ENCODE peak calls at places on chromosome 7, in eight cellular contexts. F is naive thymus-derived CD8-positive, alpha-beta T cell; O is mesendoderm; Z is NCI-H510A treated with DMSO at 0.1 percent for 48 hours; B is nucleus accumbens; K is HS-5; I is activated CD8-positive, alpha-beta memory T cell treated with anti-CD3 and anti-CD28 coated beads, Interleukin-2, amount 50 U/mL, for 48 hours; M is right cardiac atrium. U is an unnamed sample.

GRCh38 chr7:100655908-100656674 is at the start of gene ACTL6B:
- DNase-seq in O (peak), F (peak), B (peak), I (peak), Z (peak), K (no peak), M (peak), U (peak)

GRCh38 chr7:156125841-156126730 is 313.8 kb upstream of the SHH start:
- DNase-seq in F (no peak), K (no peak), M (no peak), Z (no peak), O (peak), B (no peak), I (no peak), U (no peak)

GRCh38 chr7:26368542-26368941 is 76.9 kb downstream of the SNX10 start:
- DNase-seq in K (no peak), F (no peak), O (no peak), M (no peak), B (no peak), I (no peak), Z (peak), U (no peak)

GRCh38 chr7:24702674-24703235 is 54.5 kb downstream of the GSDME start:
- DNase-seq in Z (no peak), F (no peak), K (no peak), M (no peak), B (no peak), O (no peak), I (no peak), U (no peak)

GRCh38 chr7:118349604-118350003 is 125.1 kb downstream of the ANKRD7 start:
- DNase-seq in O (no peak), K (no peak), M (no peak), F (no peak), B (no peak), Z (no peak), I (no peak), U (no peak)

GRCh38 chr7:77326131-77326530 is 90.0 kb downstream of the GSAP start:
- DNase-seq in Z (no peak), K (no peak), M (no peak), I (no peak), B (no peak), O (no peak), F (no peak), U (no peak)

GRCh38 chr7:157796846-157797245 is 460.0 kb downstream of the DNAJB6 start:
- DNase-seq in Z (no peak), M (peak), I (no peak), B (no peak), O (no peak), K (no peak), F (no peak), U (no peak)

GRCh38 chr7:147756290-147756689 is 834.3 kb upstream of the C7orf33 start:
- DNase-seq in Z (peak), K (no peak), F (no peak), M (no peak), B (no peak), I (no peak), O (no peak), U (peak)

GRCh38 chr7:73717991-73718405 is 1.5 kb downstream of the STX1A start:
- DNase-seq in I (peak), O (no peak), M (peak), Z (no peak), F (peak), B (no peak), K (peak), U (no peak)

GRCh38 chr7:32047075-32047474 is 23.1 kb downstream of the PDE1C start:
- DNase-seq in I (no peak), K (no peak), O (no peak), Z (no peak), B (no peak), M (no peak), F (no peak), U (no peak)

GRCh38 chr7:73919694-73920375 is 58.9 kb downstream of the TMEM270 start:
- DNase-seq in I (no peak), Z (no peak), K (no peak), B (no peak), O (no peak), M (no peak), F (no peak), U (no peak)

GRCh38 chr7:151472644-151473380 is 32.9 kb upstream of the CRYGN start:
- DNase-seq in B (no peak), K (no peak), F (no peak), I (no peak), Z (no peak), O (no peak), M (no peak), U (no peak)

GRCh38 chr7:152760384-152761115 is 998 bp downstream of the ACTR3B start:
- DNase-seq in B (no peak), Z (no peak), M (no peak), I (no peak), F (peak), K (no peak), O (peak), U (no peak)

GRCh38 chr7:51601461-51601860 is 284.9 kb upstream of the COBL start:
- DNase-seq in F (no peak), O (no peak), B (no peak), I (no peak), Z (no peak), K (no peak), M (no peak), U (no peak)

GRCh38 chr7:25359471-25360059 is 131.3 kb upstream of the NPVF start:
- DNase-seq in M (no peak), I (no peak), Z (peak), O (peak), K (no peak), B (peak), F (no peak), U (no peak)

GRCh38 chr7:36079446-36080025 is 73.5 kb upstream of the EEPD1 start:
- DNase-seq in Z (no peak), M (no peak), F (no peak), O (no peak), B (no peak), I (no peak), K (no peak), U (no peak)

GRCh38 chr7:151176401-151176800 is 8.9 kb upstream of the GBX1 start:
- DNase-seq in Z (no peak), M (no peak), O (no peak), K (no peak), B (no peak), F (no peak), I (peak), U (no peak)

GRCh38 chr7:14973712-14974428 is 71.3 kb upstream of the DGKB start:
- DNase-seq in Z (no peak), M (no peak), K (no peak), B (no peak), O (no peak), I (no peak), F (no peak), U (no peak)

GRCh38 chr7:96308253-96308949 is 13.5 kb downstream of the SLC25A13 start:
- DNase-seq in F (no peak), B (no peak), O (peak), Z (no peak), M (no peak), I (no peak), K (no peak), U (no peak)

GRCh38 chr7:96400001-96400400 is 78.1 kb upstream of the SLC25A13 start:
- DNase-seq in K (no peak), B (no peak), M (no peak), Z (no peak), F (no peak), I (no peak), O (no peak), U (no peak)

GRCh38 chr7:5872326-5872725 is 8.3 kb upstream of the OCM start:
- DNase-seq in O (no peak), B (no peak), Z (peak), F (no peak), I (no peak), M (no peak), K (no peak), U (no peak)

GRCh38 chr7:140403878-140404564 is at the start of gene RAB19:
- DNase-seq in F (peak), K (no peak), O (peak), B (no peak), Z (peak), I (peak), M (no peak), U (no peak)

GRCh38 chr7:120165231-120165630 is 107.7 kb upstream of the KCND2 start:
- DNase-seq in B (no peak), K (no peak), O (no peak), M (no peak), Z (no peak), F (no peak), I (no peak), U (no peak)

GRCh38 chr7:22338411-22338810 is 18.5 kb downstream of the RAPGEF5 start:
- DNase-seq in K (no peak), F (no peak), O (peak), I (no peak), B (no peak), Z (no peak), M (no peak), U (no peak)

GRCh38 chr7:121001932-121002754 is 13.6 kb downstream of the CPED1 start:
- DNase-seq in F (no peak), K (no peak), O (no peak), B (no peak), Z (no peak), I (no peak), M (no peak), U (no peak)

GRCh38 chr7:47087866-47088265 is 494.0 kb downstream of the TNS3 start:
- DNase-seq in Z (no peak), O (no peak), K (peak), I (no peak), M (no peak), F (no peak), B (no peak), U (no peak)

GRCh38 chr7:95545007-95545615 is 51.2 kb downstream of the PDK4 start:
- DNase-seq in I (no peak), K (peak), M (no peak), B (no peak), F (no peak), Z (no peak), O (peak), U (no peak)

GRCh38 chr7:28868700-28869099 is 89.4 kb downstream of the TRIL start:
- DNase-seq in K (no peak), B (no peak), Z (no peak), I (no peak), F (no peak), O (no peak), M (no peak), U (no peak)

GRCh38 chr7:150383710-150384397 is 4.7 kb downstream of the ZNF775 start:
- DNase-seq in F (no peak), M (peak), I (no peak), B (peak), K (no peak), Z (peak), O (peak), U (peak)

GRCh38 chr7:2068693-2069471 is 163.9 kb downstream of the MAD1L1 start:
- DNase-seq in I (no peak), B (no peak), Z (no peak), F (no peak), K (no peak), M (no peak), O (no peak), U (no peak)

GRCh38 chr7:117982071-117983055 is 109.1 kb upstream of the CTTNBP2 start:
- DNase-seq in K (no peak), O (no peak), I (no peak), B (no peak), M (no peak), Z (no peak), F (no peak), U (no peak)

GRCh38 chr7:23410446-23411183 is 59.7 kb downstream of the IGF2BP3 start:
- DNase-seq in O (peak), K (no peak), B (no peak), M (no peak), Z (no peak), F (no peak), I (no peak), U (no peak)

GRCh38 chr7:144656960-144657359 is 178.9 kb downstream of the TPK1 start:
- DNase-seq in B (no peak), F (no peak), I (no peak), Z (no peak), M (no peak), K (no peak), O (peak), U (no peak)

GRCh38 chr7:157760004-157760730 is 423.4 kb downstream of the DNAJB6 start:
- DNase-seq in M (peak), B (no peak), K (no peak), Z (no peak), I (no peak), O (peak), F (peak), U (no peak)

GRCh38 chr7:94510582-94511456 is 1.2 kb downstream of the CASD1 start:
- DNase-seq in F (peak), O (peak), Z (no peak), B (peak), K (no peak), I (peak), M (peak), U (peak)

GRCh38 chr7:12358694-12359093 is 45.0 kb downstream of the VWDE start:
- DNase-seq in K (peak), F (no peak), I (no peak), M (no peak), Z (no peak), O (no peak), B (no peak), U (no peak)

GRCh38 chr7:17274551-17275245 is 23.8 kb upstream of the AHR start:
- DNase-seq in O (no peak), K (no peak), B (no peak), F (no peak), I (no peak), M (no peak), Z (peak), U (no peak)

GRCh38 chr7:112938895-112939588 is 147.6 kb downstream of the GPR85 start:
- DNase-seq in Z (no peak), M (peak), I (peak), F (peak), O (peak), K (no peak), B (no peak), U (no peak)